ENCODE peak calls at places on chromosomes 3 and 15, in eight cellular contexts. N is aorta, Q is caudate nucleus, J is PC-3, B is right lobe of liver, I is left lung, Y is brain microvascular endothelial cell, E is IMR-90. G is an unnamed sample.

GRCh38 chr3:55185380-55185779 is 257.5 kb upstream of the LRTM1 start:
- DNase-seq in Q (no peak), N (no peak), Y (no peak), I (no peak), J (no peak), E (peak; percentile 86), B (no peak), G (no peak)

GRCh38 chr3:128820252-128820839 is 59.1 kb upstream of the ACAD9 start:
- DNase-seq in E (no peak), J (no peak), B (no peak), Q (no peak), I (no peak), Y (no peak), N (no peak), G (no peak)

GRCh38 chr3:186974824-186975281 is 44.5 kb downstream of the ST6GAL1 start:
- DNase-seq in J (no peak), Q (no peak), Y (no peak), I (no peak), N (no peak), B (peak; percentile 79), E (no peak), G (no peak)

GRCh38 chr15:39281094-39281493 is 299.8 kb upstream of the THBS1 start:
- DNase-seq in I (no peak), J (no peak), Y (peak; percentile 89), E (peak; percentile 87), Q (no peak), B (no peak), N (no peak), G (no peak)

GRCh38 chr3:144426366-144426765 is 454.7 kb downstream of the DIPK2A start:
- DNase-seq in Q (no peak), B (no peak), N (no peak), J (no peak), I (no peak), Y (no peak), E (no peak), G (no peak)

GRCh38 chr3:126542340-126543241 is 16.1 kb downstream of the C3orf22 start:
- DNase-seq in Y (no peak), J (no peak), Q (no peak), E (no peak), I (peak; percentile 29), N (peak; percentile 64), B (peak; percentile 20), G (no peak)

GRCh38 chr3:196357905-196358304 is 19.7 kb upstream of the TM4SF19 start:
- DNase-seq in I (no peak), J (no peak), Y (no peak), Q (no peak), B (no peak), N (no peak), E (no peak), G (no peak)

GRCh38 chr15:34855397-34855796 is 60.0 kb upstream of the ACTC1 start:
- DNase-seq in Y (no peak), J (peak; percentile 83), E (peak; percentile 79), B (no peak), Q (no peak), N (no peak), I (no peak), G (peak; percentile 48)

GRCh38 chr3:50606596-50606995 is 5.0 kb downstream of the CISH start:
- DNase-seq in I (no peak), B (no peak), J (no peak), Y (no peak), Q (no peak), E (no peak), N (no peak), G (no peak)

GRCh38 chr3:50364573-50365079 is 5.3 kb upstream of the TMEM115 start:
- DNase-seq in B (peak; percentile 39), I (no peak), N (peak; percentile 86), J (no peak), Q (no peak), E (no peak), Y (no peak), G (no peak)

GRCh38 chr15:68012911-68013310 is 41.2 kb upstream of the PIAS1 start:
- DNase-seq in B (no peak), N (no peak), I (no peak), Y (no peak), E (no peak), J (no peak), Q (no peak), G (no peak)

GRCh38 chr15:99409097-99409473 is 156.7 kb upstream of the MEF2A start:
- DNase-seq in B (peak; percentile 66), Y (peak; percentile 37), J (peak; percentile 70), I (peak; percentile 68), N (peak; percentile 78), Q (no peak), E (peak; percentile 60), G (peak; percentile 49)

GRCh38 chr3:53628546-53629395 is 134.4 kb downstream of the CACNA1D start:
- DNase-seq in J (no peak), Y (no peak), I (no peak), B (no peak), N (no peak), Q (no peak), E (no peak), G (peak; percentile 22)

GRCh38 chr3:24305795-24306467 is 188.7 kb downstream of the THRB start:
- DNase-seq in E (no peak), N (no peak), J (peak; percentile 58), Q (no peak), I (no peak), B (no peak), Y (no peak), G (no peak)
- H3K27ac ChIP-seq in E (no peak overlapping the region), N (peak overlapping the region; percentile 88), J (no peak overlapping the region), Q (no peak overlapping the region), I (no peak overlapping the region), B (no peak overlapping the region), Y (no peak overlapping the region), G (no peak overlapping the region)

DNA sequence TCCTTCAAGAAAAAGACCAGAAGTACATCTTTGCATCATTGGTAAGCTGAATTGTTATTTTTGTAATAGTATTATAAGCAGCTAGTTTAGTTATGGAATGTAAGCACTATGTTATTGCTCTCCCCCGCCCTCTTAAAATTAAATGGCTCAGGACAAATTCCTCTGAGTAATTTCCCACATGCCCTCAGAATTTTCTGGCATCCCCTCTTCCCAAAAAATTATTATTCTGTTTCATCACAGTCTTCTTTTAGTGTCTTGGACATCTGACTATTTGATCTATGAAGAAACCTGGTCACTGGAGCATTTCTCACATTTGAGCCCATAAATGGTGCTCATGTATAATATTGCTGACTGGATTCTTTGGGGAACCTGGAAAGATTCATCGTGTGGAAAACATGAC is 68.3 kb downstream of the KLHL25 start:
- DNase-seq in Y (no peak), J (no peak), I (no peak), B (no peak), N (no peak), E (no peak), Q (no peak), G (no peak)
- H3K27ac ChIP-seq in Y (peak overlapping the region; percentile 24), J (no peak overlapping the region), I (peak overlapping the region; percentile 38), B (peak overlapping the region; percentile 11), N (no peak overlapping the region), E (no peak overlapping the region), Q (no peak overlapping the region), G (no peak overlapping the region)

DNA sequence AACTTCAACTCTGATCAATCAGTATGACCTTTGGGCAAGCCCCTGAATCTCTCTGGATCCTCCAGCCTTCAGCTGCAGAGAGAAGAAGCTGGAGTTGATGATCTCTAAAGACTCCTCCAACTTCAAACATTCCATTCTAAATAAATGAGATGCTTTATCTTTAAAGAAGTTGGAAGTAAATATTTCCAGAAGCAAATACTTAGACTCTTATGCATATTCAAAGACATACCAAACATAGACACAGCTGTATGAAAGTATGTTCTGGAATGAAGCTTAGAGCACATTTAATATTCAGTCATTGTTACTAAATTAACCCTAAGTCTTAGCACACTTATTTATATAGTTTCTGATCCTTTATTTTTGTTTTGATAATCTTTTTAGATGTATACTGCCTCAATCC is 77.6 kb upstream of the ACP3 start:
- DNase-seq in Q (no peak), B (no peak), J (no peak), Y (no peak), N (no peak), E (no peak), I (no peak), G (no peak)
- H3K27ac ChIP-seq in Q (no peak overlapping the region), B (no peak overlapping the region), J (no peak overlapping the region), Y (no peak overlapping the region), N (no peak overlapping the region), E (no peak overlapping the region), I (no peak overlapping the region), G (no peak overlapping the region)

GRCh38 chr3:10955694-10956453 is 36.7 kb upstream of the SLC6A1 start:
- DNase-seq in E (no peak), Y (no peak), B (no peak), I (no peak), J (no peak), Q (no peak), N (no peak), G (no peak)
- H3K27ac ChIP-seq in E (no peak overlapping the region), Y (no peak overlapping the region), B (no peak overlapping the region), I (no peak overlapping the region), J (no peak overlapping the region), Q (peak overlapping the region; percentile 29), N (no peak overlapping the region), G (no peak overlapping the region)

DNA sequence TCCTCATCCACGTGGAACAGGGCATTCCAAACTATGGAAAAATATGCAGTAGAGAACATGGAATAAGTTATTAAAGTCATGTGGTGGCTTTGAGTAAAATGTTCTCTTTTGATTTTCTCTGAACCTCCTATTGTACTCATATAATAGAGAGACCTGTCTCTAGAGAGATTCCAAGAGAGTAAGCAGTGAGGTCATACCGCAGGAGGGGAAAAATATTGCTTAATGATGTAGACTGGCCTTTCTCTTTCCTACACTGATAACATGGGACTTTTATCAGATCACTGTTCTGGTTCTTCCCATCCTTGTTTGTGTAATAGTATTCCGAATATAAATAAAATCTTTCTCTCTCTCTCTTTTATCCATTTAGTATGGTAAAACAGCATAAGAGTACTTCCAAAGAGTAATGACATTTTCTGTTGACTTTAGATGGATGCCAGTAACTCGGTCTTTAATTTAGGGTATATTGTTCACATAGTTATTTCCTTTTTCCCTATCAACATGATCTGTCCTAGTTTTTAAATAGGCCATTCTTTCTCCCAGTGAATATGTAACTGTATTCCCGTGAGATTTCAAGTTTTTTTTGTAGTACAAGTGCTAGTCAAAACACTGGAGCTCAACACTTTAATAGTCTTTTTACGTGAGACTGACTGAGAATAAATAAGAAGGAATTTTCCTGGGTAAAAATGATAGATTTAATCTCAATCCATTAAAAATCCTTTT is 814.0 kb upstream of the LMCD1 start:
- DNase-seq in Y (no peak), E (no peak), I (no peak), J (no peak), N (no peak), Q (no peak), B (no peak), G (no peak)
- H3K27ac ChIP-seq in Y (no peak overlapping the region), E (no peak overlapping the region), I (no peak overlapping the region), J (no peak overlapping the region), N (no peak overlapping the region), Q (no peak overlapping the region), B (no peak overlapping the region), G (no peak overlapping the region)

DNA sequence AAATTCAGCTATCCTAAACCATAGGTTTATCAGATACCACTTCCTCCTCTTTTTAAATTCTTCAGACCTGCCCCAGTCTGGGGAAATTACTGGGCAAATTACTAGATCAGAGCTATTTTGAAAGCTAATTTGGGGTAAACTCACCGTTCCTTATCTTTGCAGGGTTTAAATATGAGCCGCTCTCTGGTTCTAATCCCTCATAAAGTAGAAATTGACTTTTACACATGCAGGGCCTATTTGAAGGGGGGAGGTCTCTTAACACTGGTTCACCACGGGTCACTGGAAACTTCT is 11.0 kb upstream of the MEIS2 start:
- DNase-seq in Y (no peak), I (no peak), N (no peak), B (no peak), Q (no peak), E (no peak), J (no peak), G (no peak)
- H3K27ac ChIP-seq in Y (no peak overlapping the region), I (no peak overlapping the region), N (no peak overlapping the region), B (no peak overlapping the region), Q (peak overlapping the region; percentile 88), E (no peak overlapping the region), J (no peak overlapping the region), G (no peak overlapping the region)

G was measured in epithelial cell of prostate.